ENCODE peak calls at places on chromosome 11, in eight cellular contexts. C is upper lobe of left lung; A is prostate gland; D is CD8-positive, alpha-beta memory T cell; K is endodermal cell; Z is heart left ventricle; W is cardiac muscle cell; E is tibial artery. V is an unnamed sample. For H3K27me3, the result is how much of the 10 kb centered on the place peaks cover.

GRCh38 chr11:47394322-47395224 is 13.8 kb upstream of the SLC39A13 start:
- DNase-seq in C (peak), A (no peak), D (peak), K (peak), Z (peak), W (no peak), E (no peak), V (peak)

GRCh38 chr11:117315285-117316196 is 515 bp downstream of the BACE1 start:
- DNase-seq in C (peak), A (no peak), D (peak), K (no peak), Z (peak), W (peak), E (no peak), V (no peak)

GRCh38 chr11:109192864-109193263 is 229.1 kb upstream of the C11orf87 start:
- DNase-seq in C (peak), A (no peak), D (no peak), K (no peak), Z (no peak), W (no peak), E (no peak), V (no peak)

GRCh38 chr11:66860449-66860831 is 3.6 kb downstream of the LRFN4 start:
- DNase-seq in C (peak), A (no peak), D (no peak), K (peak), Z (no peak), W (no peak), E (no peak), V (no peak)

GRCh38 chr11:21195995-21196394 is 526.6 kb downstream of the NELL1 start:
- DNase-seq in C (no peak), A (no peak), D (no peak), K (no peak), Z (no peak), W (peak), E (no peak), V (no peak)

GRCh38 chr11:13291361-13291760 is 13.8 kb downstream of the BMAL1 start:
- DNase-seq in C (no peak), A (no peak), D (no peak), K (no peak), Z (no peak), W (no peak), E (no peak), V (no peak)

GRCh38 chr11:130945945-130946344 is 29.7 kb upstream of the SNX19 start:
- DNase-seq in C (no peak), A (no peak), D (no peak), K (no peak), Z (peak), W (no peak), E (peak), V (no peak)

GRCh38 chr11:18650859-18651557 is 16.9 kb upstream of the SPTY2D1 start:
- DNase-seq in C (peak), A (peak), D (peak), K (peak), Z (peak), W (no peak), E (no peak), V (peak)

GRCh38 chr11:363948-364761 is 5.1 kb upstream of the B4GALNT4 start:
- DNase-seq in C (peak), A (peak), D (peak), K (peak), Z (no peak), W (no peak), E (peak), V (peak)

GRCh38 chr11:94735907-94736306 is 32.2 kb upstream of the AMOTL1 start:
- DNase-seq in C (peak), A (no peak), D (no peak), K (no peak), Z (no peak), W (no peak), E (no peak), V (no peak)

GRCh38 chr11:10067629-10068300 is 226.3 kb downstream of the SBF2 start:
- DNase-seq in C (no peak), A (no peak), D (no peak), K (peak), Z (no peak), W (no peak), E (no peak), V (no peak)

GRCh38 chr11:19419021-19419750 is 178.4 kb upstream of the E2F8 start:
- DNase-seq in C (no peak), A (no peak), D (no peak), K (no peak), Z (no peak), W (no peak), E (no peak), V (no peak)

GRCh38 chr11:21427750-21428149 is 758.4 kb downstream of the NELL1 start:
- DNase-seq in C (no peak), A (no peak), D (no peak), K (no peak), Z (no peak), W (no peak), E (no peak), V (no peak)

GRCh38 chr11:117931971-117932370 is 2.8 kb upstream of the TMPRSS13 start:
- DNase-seq in C (no peak), A (no peak), D (peak), K (peak), Z (no peak), W (peak), E (peak), V (no peak)

GRCh38 chr11:86106916-86107315 is 38.0 kb upstream of the PICALM start:
- DNase-seq in C (no peak), A (no peak), D (no peak), K (no peak), Z (no peak), W (no peak), E (no peak), V (no peak)

GRCh38 chr11:10401696-10402392 is 53.2 kb upstream of the AMPD3 start:
- DNase-seq in C (no peak), A (no peak), D (no peak), K (no peak), Z (no peak), W (no peak), E (no peak), V (no peak)

GRCh38 chr11:114124601-114125144 is 65.2 kb downstream of the ZBTB16 start:
- DNase-seq in C (no peak), A (no peak), D (no peak), K (no peak), Z (no peak), W (no peak), E (no peak), V (no peak)

GRCh38 chr11:8593455-8593854 is 573 bp downstream of the STK33 start:
- DNase-seq in C (no peak), A (no peak), D (no peak), K (no peak), Z (no peak), W (no peak), E (no peak), V (no peak)

GRCh38 chr11:132256621-132257227 is 886.3 kb downstream of the NTM start:
- DNase-seq in C (peak), A (no peak), D (no peak), K (no peak), Z (no peak), W (no peak), E (no peak), V (no peak)

GRCh38 chr11:37571248-37571647 is 973.2 kb upstream of the RAG2 start:
- DNase-seq in C (no peak), A (no peak), D (no peak), K (no peak), Z (no peak), W (no peak), E (no peak), V (no peak)

GRCh38 chr11:75639752-75640151 is 29.1 kb downstream of the MAP6 start:
- DNase-seq in C (no peak), A (peak), D (no peak), K (no peak), Z (peak), W (peak), E (peak), V (peak)

GRCh38 chr11:65851811-65852507 is 6.0 kb downstream of the CFL1 start:
- DNase-seq in C (no peak), A (no peak), D (no peak), K (no peak), Z (no peak), W (no peak), E (peak), V (no peak)

GRCh38 chr11:116948375-116948774 is 111.0 kb upstream of the APOA1 start:
- DNase-seq in C (no peak), A (no peak), D (no peak), K (no peak), Z (no peak), W (no peak), E (no peak), V (no peak)

GRCh38 chr11:86035164-86035563 is 33.7 kb downstream of the PICALM start:
- DNase-seq in C (no peak), A (no peak), D (no peak), K (no peak), Z (no peak), W (no peak), E (no peak), V (no peak)

GRCh38 chr11:29019960-29020683 is 911.9 kb downstream of the METTL15 start:
- DNase-seq in C (no peak), A (no peak), D (no peak), K (peak), Z (no peak), W (peak), E (no peak), V (no peak)

GRCh38 chr11:66317766-66318575 is 1.1 kb upstream of the CD248 start:
- DNase-seq in C (peak), A (no peak), D (peak), K (peak), Z (peak), W (no peak), E (no peak), V (peak)

GRCh38 chr11:46348986-46349401 is 1.7 kb downstream of the DGKZ start:
- DNase-seq in C (no peak), A (no peak), D (peak), K (no peak), Z (no peak), W (no peak), E (no peak), V (no peak)
- H3K4me3 ChIP-seq in C (peak), A (no peak), D (peak), K (peak), Z (no peak), W (no peak), E (no peak), V (peak)

GRCh38 chr11:68649851-68650555 is 34.3 kb upstream of the GAL start:
- DNase-seq in C (peak), A (no peak), D (no peak), K (peak), Z (no peak), W (no peak), E (no peak), V (no peak)

GRCh38 chr11:68651208-68651984 is 32.9 kb upstream of the GAL start:
- DNase-seq in C (no peak), A (peak), D (no peak), K (peak), Z (no peak), W (no peak), E (no peak), V (no peak)

GRCh38 chr11:68643576-68643975 is 40.8 kb upstream of the GAL start:
- DNase-seq in C (no peak), A (no peak), D (no peak), K (no peak), Z (no peak), W (no peak), E (no peak), V (no peak)

GRCh38 chr11:68650801-68651200 is 33.5 kb upstream of the GAL start:
- DNase-seq in C (peak), A (no peak), D (no peak), K (no peak), Z (no peak), W (no peak), E (no peak), V (no peak)

GRCh38 chr11:68646832-68647231 is 37.5 kb upstream of the GAL start:
- DNase-seq in C (no peak), A (no peak), D (no peak), K (no peak), Z (no peak), W (no peak), E (no peak), V (no peak)
- H3K27me3 ChIP-seq in C (under half), A (under half), D (under half), K (under half), Z (under half), W (under half), E (under half), V (under half)

DNA sequence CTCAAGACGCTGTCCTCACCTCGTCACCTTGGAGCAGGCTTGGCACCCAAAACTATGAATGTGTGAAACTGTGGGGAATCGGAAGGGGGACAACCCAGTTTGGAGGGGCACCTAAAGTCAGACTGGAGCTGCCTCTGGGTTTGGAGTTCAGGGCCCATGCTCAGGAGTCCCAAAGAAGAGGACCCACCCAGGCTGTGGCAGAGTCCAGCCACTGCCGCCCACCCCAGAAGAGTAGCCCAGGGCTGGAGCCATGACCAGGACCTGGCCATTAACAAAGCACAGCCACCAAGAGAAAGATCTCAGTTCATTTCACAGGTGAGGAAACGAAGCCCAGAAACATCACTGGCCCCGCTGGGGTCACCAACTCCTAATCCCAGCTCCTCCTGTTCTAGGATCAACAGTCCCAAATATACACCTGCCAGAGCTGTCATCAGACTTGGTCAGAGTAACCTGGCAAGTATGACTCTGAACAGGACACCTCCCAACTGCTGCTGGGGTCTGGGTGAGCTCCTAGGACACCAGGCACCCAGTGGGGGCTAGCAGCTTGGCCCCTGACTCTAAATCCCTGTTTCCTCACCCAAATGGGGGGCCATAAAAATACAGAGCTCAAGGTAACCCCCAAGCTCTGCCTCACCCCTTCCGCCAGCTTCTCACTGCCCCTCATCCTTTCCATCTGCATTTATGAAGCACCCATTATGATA is 2.7 kb downstream of the RAB3IL1 start:
- DNase-seq in C (no peak), A (no peak), D (no peak), K (no peak), Z (no peak), W (no peak), E (no peak), V (no peak)
- H3K4me3 ChIP-seq in C (no peak), A (no peak), D (no peak), K (no peak), Z (no peak), W (no peak), E (no peak), V (no peak)

GRCh38 chr11:44731685-44732411 is 5.1 kb downstream of the TSPAN18 start:
- DNase-seq in C (no peak), A (no peak), D (no peak), K (peak), Z (no peak), W (no peak), E (no peak), V (no peak)

GRCh38 chr11:44732564-44732963 is 5.8 kb downstream of the TSPAN18 start:
- DNase-seq in C (no peak), A (no peak), D (no peak), K (no peak), Z (no peak), W (no peak), E (no peak), V (no peak)

GRCh38 chr11:44729065-44729464 is 2.3 kb downstream of the TSPAN18 start:
- DNase-seq in C (no peak), A (no peak), D (no peak), K (peak), Z (peak), W (no peak), E (no peak), V (no peak)

GRCh38 chr11:44729718-44730117 is 3.0 kb downstream of the TSPAN18 start:
- DNase-seq in C (no peak), A (no peak), D (no peak), K (no peak), Z (no peak), W (no peak), E (no peak), V (no peak)

GRCh38 chr11:44730775-44731174 is 4.0 kb downstream of the TSPAN18 start:
- DNase-seq in C (no peak), A (no peak), D (no peak), K (no peak), Z (no peak), W (no peak), E (no peak), V (no peak)
- H3K27me3 ChIP-seq in C (under half), A (under half), D (under half), K (under half), Z (under half), W (under half), E (under half), V (under half)

GRCh38 chr11:61688368-61689163 is 8.4 kb downstream of the DAGLA start:
- DNase-seq in C (peak), A (peak), D (no peak), K (peak), Z (peak), W (no peak), E (peak), V (peak)
- H3K4me3 ChIP-seq in C (peak), A (no peak), D (no peak), K (no peak), Z (no peak), W (no peak), E (no peak), V (no peak)

GRCh38 chr11:3962406-3962840 is 107.0 kb downstream of the STIM1 start:
- DNase-seq in C (no peak), A (no peak), D (no peak), K (no peak), Z (no peak), W (no peak), E (no peak), V (no peak)
- H3K27me3 ChIP-seq in C (under half), A (under half), D (under half), K (under half), Z (under half), W (under half), E (under half), V (under half)

GRCh38 chr11:76769071-76769560 is 14.0 kb upstream of the TSKU start:
- DNase-seq in C (peak), A (no peak), D (no peak), K (peak), Z (no peak), W (no peak), E (no peak), V (no peak)
- H3K4me3 ChIP-seq in C (no peak), A (no peak), D (no peak), K (no peak), Z (no peak), W (no peak), E (no peak), V (peak)

DNA sequence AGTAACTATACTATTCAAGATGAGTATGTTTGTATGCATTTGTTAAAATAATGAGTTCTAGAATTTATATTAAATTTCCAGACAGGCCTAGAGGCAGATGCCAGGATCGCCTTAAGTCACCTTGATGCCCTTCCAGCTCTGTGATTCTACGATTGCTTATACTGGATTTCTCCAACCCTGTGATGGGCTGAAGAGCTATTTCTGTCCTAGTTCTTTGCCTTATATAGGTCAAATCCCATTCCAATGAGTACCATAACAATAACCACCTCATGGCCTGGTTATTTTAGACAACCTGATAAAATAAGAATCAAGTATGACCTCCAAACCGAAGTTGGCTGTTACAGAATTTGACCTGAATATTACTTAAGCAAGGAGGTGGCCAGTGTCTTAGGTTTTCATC is 79.8 kb upstream of the BLID start:
- DNase-seq in C (no peak), A (no peak), D (no peak), K (no peak), Z (no peak), W (no peak), E (no peak), V (no peak)
- H3K27me3 ChIP-seq in C (under half), A (under half), D (under half), K (under half), Z (under half), W (under half), E (under half), V (under half)

GRCh38 chr11:119694334-119694733 is 34.7 kb downstream of the NECTIN1 start:
- DNase-seq in C (no peak), A (no peak), D (no peak), K (no peak), Z (no peak), W (no peak), E (no peak), V (peak)
- H3K4me3 ChIP-seq in C (no peak), A (no peak), D (no peak), K (no peak), Z (no peak), W (no peak), E (no peak), V (no peak)

GRCh38 chr11:73297231-73297590 is 10.9 kb upstream of the ARHGEF17 start:
- DNase-seq in C (peak), A (no peak), D (no peak), K (no peak), Z (no peak), W (no peak), E (no peak), V (no peak)

GRCh38 chr11:73294604-73295003 is 13.5 kb upstream of the ARHGEF17 start:
- DNase-seq in C (no peak), A (no peak), D (no peak), K (no peak), Z (no peak), W (no peak), E (no peak), V (no peak)

GRCh38 chr11:73296501-73297230 is 11.4 kb upstream of the ARHGEF17 start:
- DNase-seq in C (peak), A (no peak), D (no peak), K (no peak), Z (no peak), W (no peak), E (peak), V (no peak)

GRCh38 chr11:73295259-73295995 is 12.6 kb upstream of the ARHGEF17 start:
- DNase-seq in C (no peak), A (peak), D (peak), K (peak), Z (peak), W (peak), E (peak), V (peak)

GRCh38 chr11:73295996-73296318 is 12.1 kb upstream of the ARHGEF17 start:
- DNase-seq in C (no peak), A (no peak), D (no peak), K (no peak), Z (no peak), W (no peak), E (no peak), V (no peak)
- H3K27me3 ChIP-seq in C (under half), A (under half), D (under half), K (under half), Z (under half), W (under half), E (under half), V (under half)